ENCODE peak calls at places on chromosome 19, in eight cellular contexts. One of them, this sample, is unnamed.

GRCh38 chr19:27657271-27658051 is 1555.5 kb downstream of the UQCRFS1 start:
- DNase-seq in HFFc6: no peak
- DNase-seq in psoas muscle: no peak
- DNase-seq in RWPE1: no peak
- DNase-seq in epithelial cell of esophagus: peak
- DNase-seq in upper lobe of right lung: no peak
- DNase-seq in type B pancreatic cell: peak
- DNase-seq in cardiac muscle cell: no peak
- DNase-seq in this sample: no peak

GRCh38 chr19:3474015-3474414 is 6.3 kb downstream of the SMIM24 start:
- DNase-seq in HFFc6: no peak
- DNase-seq in psoas muscle: no peak
- DNase-seq in RWPE1: no peak
- DNase-seq in epithelial cell of esophagus: no peak
- DNase-seq in upper lobe of right lung: no peak
- DNase-seq in type B pancreatic cell: no peak
- DNase-seq in cardiac muscle cell: no peak
- DNase-seq in this sample: no peak

GRCh38 chr19:33246729-33247440 is 21.2 kb upstream of the SLC7A10 start:
- DNase-seq in HFFc6: no peak
- DNase-seq in psoas muscle: peak
- DNase-seq in RWPE1: no peak
- DNase-seq in epithelial cell of esophagus: peak
- DNase-seq in upper lobe of right lung: no peak
- DNase-seq in type B pancreatic cell: no peak
- DNase-seq in cardiac muscle cell: no peak
- DNase-seq in this sample: no peak

GRCh38 chr19:19551862-19552192 is 13.8 kb downstream of the CILP2 start:
- DNase-seq in HFFc6: no peak
- DNase-seq in psoas muscle: no peak
- DNase-seq in RWPE1: no peak
- DNase-seq in epithelial cell of esophagus: no peak
- DNase-seq in upper lobe of right lung: no peak
- DNase-seq in type B pancreatic cell: no peak
- DNase-seq in cardiac muscle cell: peak
- DNase-seq in this sample: no peak

GRCh38 chr19:44757735-44758505 is 9.4 kb downstream of the BCL3 start:
- DNase-seq in HFFc6: peak
- DNase-seq in psoas muscle: peak
- DNase-seq in RWPE1: no peak
- DNase-seq in epithelial cell of esophagus: no peak
- DNase-seq in upper lobe of right lung: peak
- DNase-seq in type B pancreatic cell: no peak
- DNase-seq in cardiac muscle cell: peak
- DNase-seq in this sample: no peak

GRCh38 chr19:5691205-5691929 is 1.3 kb downstream of the RPL36 start:
- DNase-seq in HFFc6: no peak
- DNase-seq in psoas muscle: peak
- DNase-seq in RWPE1: peak
- DNase-seq in epithelial cell of esophagus: peak
- DNase-seq in upper lobe of right lung: peak
- DNase-seq in type B pancreatic cell: no peak
- DNase-seq in cardiac muscle cell: peak
- DNase-seq in this sample: no peak

GRCh38 chr19:39084732-39085080 is 538 bp downstream of the ACP7 start:
- DNase-seq in HFFc6: no peak
- DNase-seq in psoas muscle: no peak
- DNase-seq in RWPE1: no peak
- DNase-seq in epithelial cell of esophagus: no peak
- DNase-seq in upper lobe of right lung: no peak
- DNase-seq in type B pancreatic cell: no peak
- DNase-seq in cardiac muscle cell: no peak
- DNase-seq in this sample: no peak

GRCh38 chr19:33736158-33736557 is 60.5 kb upstream of the KCTD15 start:
- DNase-seq in HFFc6: no peak
- DNase-seq in psoas muscle: no peak
- DNase-seq in RWPE1: no peak
- DNase-seq in epithelial cell of esophagus: no peak
- DNase-seq in upper lobe of right lung: peak
- DNase-seq in type B pancreatic cell: no peak
- DNase-seq in cardiac muscle cell: no peak
- DNase-seq in this sample: no peak

GRCh38 chr19:1170938-1171754 is 2.9 kb downstream of the SBNO2 start:
- DNase-seq in HFFc6: no peak
- DNase-seq in psoas muscle: peak
- DNase-seq in RWPE1: no peak
- DNase-seq in epithelial cell of esophagus: peak
- DNase-seq in upper lobe of right lung: peak
- DNase-seq in type B pancreatic cell: no peak
- DNase-seq in cardiac muscle cell: no peak
- DNase-seq in this sample: no peak

GRCh38 chr19:13451596-13451995 is 54.7 kb downstream of the CACNA1A start:
- DNase-seq in HFFc6: no peak
- DNase-seq in psoas muscle: no peak
- DNase-seq in RWPE1: no peak
- DNase-seq in epithelial cell of esophagus: no peak
- DNase-seq in upper lobe of right lung: no peak
- DNase-seq in type B pancreatic cell: no peak
- DNase-seq in cardiac muscle cell: no peak
- DNase-seq in this sample: no peak
- TF ChIP-seq CTCF in HFFc6: no peak
- TF ChIP-seq CTCF in psoas muscle: no peak
- TF ChIP-seq CTCF in RWPE1: no peak
- TF ChIP-seq CTCF in epithelial cell of esophagus: no peak
- TF ChIP-seq CTCF in upper lobe of right lung: no peak
- TF ChIP-seq CTCF in type B pancreatic cell: no peak
- TF ChIP-seq CTCF in cardiac muscle cell: no peak
- TF ChIP-seq CTCF in this sample: no peak

DNA sequence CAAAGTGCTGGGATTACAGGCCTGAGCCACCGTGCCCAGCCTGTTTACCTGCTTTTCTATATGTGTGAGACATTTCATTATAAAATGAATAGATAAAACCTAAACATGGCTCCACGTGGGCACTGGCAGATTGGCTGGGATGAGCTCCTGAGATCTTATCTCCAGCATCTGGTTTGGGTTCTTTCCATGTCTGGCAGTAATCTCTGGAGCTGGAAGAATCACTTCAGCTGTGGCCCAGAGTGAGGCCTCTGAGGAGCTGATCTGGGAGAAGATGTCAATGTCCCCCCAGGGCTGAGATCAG is 5.5 kb upstream of the SULT2A1 start:
- DNase-seq in HFFc6: no peak
- DNase-seq in psoas muscle: no peak
- DNase-seq in RWPE1: no peak
- DNase-seq in epithelial cell of esophagus: no peak
- DNase-seq in upper lobe of right lung: no peak
- DNase-seq in type B pancreatic cell: no peak
- DNase-seq in cardiac muscle cell: no peak
- DNase-seq in this sample: no peak
- TF ChIP-seq CTCF in HFFc6: no peak
- TF ChIP-seq CTCF in psoas muscle: no peak
- TF ChIP-seq CTCF in RWPE1: no peak
- TF ChIP-seq CTCF in epithelial cell of esophagus: no peak
- TF ChIP-seq CTCF in upper lobe of right lung: no peak
- TF ChIP-seq CTCF in type B pancreatic cell: no peak
- TF ChIP-seq CTCF in cardiac muscle cell: no peak
- TF ChIP-seq CTCF in this sample: no peak

DNA sequence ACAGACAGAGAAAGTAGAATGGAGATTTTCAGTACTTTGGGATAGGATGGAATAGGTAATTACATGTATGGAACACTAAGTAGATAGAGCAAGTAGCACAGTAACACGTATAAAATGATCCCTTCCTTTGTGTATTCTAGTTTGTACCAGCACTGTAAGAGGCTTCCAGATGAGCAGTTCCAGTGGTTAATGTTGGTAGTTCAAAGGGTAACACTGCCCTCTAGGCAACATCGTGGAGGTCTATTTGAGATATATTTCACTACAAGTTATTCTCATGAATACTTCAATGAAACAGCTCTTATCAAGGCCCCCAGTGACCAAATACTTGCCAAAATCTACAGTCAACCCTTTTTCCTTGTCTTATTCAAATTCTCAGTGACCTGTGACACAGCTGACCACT is 13.5 kb upstream of the ZNF563 start:
- DNase-seq in HFFc6: no peak
- DNase-seq in psoas muscle: no peak
- DNase-seq in RWPE1: no peak
- DNase-seq in epithelial cell of esophagus: no peak
- DNase-seq in upper lobe of right lung: no peak
- DNase-seq in type B pancreatic cell: no peak
- DNase-seq in cardiac muscle cell: no peak
- DNase-seq in this sample: no peak
- TF ChIP-seq CTCF in HFFc6: no peak
- TF ChIP-seq CTCF in psoas muscle: no peak
- TF ChIP-seq CTCF in RWPE1: no peak
- TF ChIP-seq CTCF in epithelial cell of esophagus: no peak
- TF ChIP-seq CTCF in upper lobe of right lung: no peak
- TF ChIP-seq CTCF in type B pancreatic cell: no peak
- TF ChIP-seq CTCF in cardiac muscle cell: no peak
- TF ChIP-seq CTCF in this sample: peak

GRCh38 chr19:12779162-12779993 is 4.0 kb upstream of the HOOK2 start:
- DNase-seq in HFFc6: no peak
- DNase-seq in psoas muscle: peak
- DNase-seq in RWPE1: no peak
- DNase-seq in epithelial cell of esophagus: no peak
- DNase-seq in upper lobe of right lung: no peak
- DNase-seq in type B pancreatic cell: no peak
- DNase-seq in cardiac muscle cell: peak
- DNase-seq in this sample: no peak
- TF ChIP-seq CTCF in HFFc6: peak
- TF ChIP-seq CTCF in psoas muscle: no peak
- TF ChIP-seq CTCF in RWPE1: no peak
- TF ChIP-seq CTCF in epithelial cell of esophagus: no peak
- TF ChIP-seq CTCF in upper lobe of right lung: no peak
- TF ChIP-seq CTCF in type B pancreatic cell: no peak
- TF ChIP-seq CTCF in cardiac muscle cell: no peak
- TF ChIP-seq CTCF in this sample: peak

DNA sequence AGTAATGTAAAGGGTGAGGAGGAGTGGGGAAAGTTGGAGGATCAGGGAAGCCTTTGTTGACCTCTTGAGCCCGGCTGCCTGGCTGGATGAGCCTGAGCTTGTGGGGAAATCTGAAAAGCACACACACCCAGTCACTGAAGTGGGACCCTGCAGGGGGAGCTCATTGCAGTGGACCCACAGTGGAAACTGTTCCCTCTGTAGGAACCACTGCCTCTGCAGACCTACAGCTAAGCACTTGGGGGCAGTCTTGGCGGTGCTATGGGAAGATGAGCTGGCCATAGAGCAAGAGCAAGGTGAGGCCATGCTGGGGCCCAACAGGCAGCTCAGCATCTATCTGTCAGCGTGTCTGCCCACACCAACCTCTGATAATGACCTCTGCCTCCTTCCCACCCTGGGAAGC is 294.8 kb downstream of the TSHZ3 start:
- DNase-seq in HFFc6: peak
- DNase-seq in psoas muscle: no peak
- DNase-seq in RWPE1: peak
- DNase-seq in epithelial cell of esophagus: peak
- DNase-seq in upper lobe of right lung: no peak
- DNase-seq in type B pancreatic cell: no peak
- DNase-seq in cardiac muscle cell: peak
- DNase-seq in this sample: no peak
- TF ChIP-seq CTCF in HFFc6: peak
- TF ChIP-seq CTCF in psoas muscle: peak
- TF ChIP-seq CTCF in RWPE1: no peak
- TF ChIP-seq CTCF in epithelial cell of esophagus: peak
- TF ChIP-seq CTCF in upper lobe of right lung: no peak
- TF ChIP-seq CTCF in type B pancreatic cell: peak
- TF ChIP-seq CTCF in cardiac muscle cell: peak
- TF ChIP-seq CTCF in this sample: no peak

GRCh38 chr19:14167013-14167593 is 30.7 kb upstream of the ASF1B start:
- DNase-seq in HFFc6: no peak
- DNase-seq in psoas muscle: no peak
- DNase-seq in RWPE1: no peak
- DNase-seq in epithelial cell of esophagus: no peak
- DNase-seq in upper lobe of right lung: no peak
- DNase-seq in type B pancreatic cell: no peak
- DNase-seq in cardiac muscle cell: no peak
- DNase-seq in this sample: no peak

GRCh38 chr19:14168259-14168972 is 32.0 kb upstream of the ASF1B start:
- DNase-seq in HFFc6: no peak
- DNase-seq in psoas muscle: no peak
- DNase-seq in RWPE1: no peak
- DNase-seq in epithelial cell of esophagus: no peak
- DNase-seq in upper lobe of right lung: no peak
- DNase-seq in type B pancreatic cell: no peak
- DNase-seq in cardiac muscle cell: no peak
- DNase-seq in this sample: no peak

GRCh38 chr19:14168993-14169392 is 32.6 kb upstream of the ASF1B start:
- DNase-seq in HFFc6: no peak
- DNase-seq in psoas muscle: no peak
- DNase-seq in RWPE1: no peak
- DNase-seq in epithelial cell of esophagus: no peak
- DNase-seq in upper lobe of right lung: no peak
- DNase-seq in type B pancreatic cell: no peak
- DNase-seq in cardiac muscle cell: no peak
- DNase-seq in this sample: no peak

GRCh38 chr19:14166448-14166847 is 30.1 kb upstream of the ASF1B start:
- DNase-seq in HFFc6: no peak
- DNase-seq in psoas muscle: no peak
- DNase-seq in RWPE1: no peak
- DNase-seq in epithelial cell of esophagus: no peak
- DNase-seq in upper lobe of right lung: no peak
- DNase-seq in type B pancreatic cell: no peak
- DNase-seq in cardiac muscle cell: no peak
- DNase-seq in this sample: no peak

DNA sequence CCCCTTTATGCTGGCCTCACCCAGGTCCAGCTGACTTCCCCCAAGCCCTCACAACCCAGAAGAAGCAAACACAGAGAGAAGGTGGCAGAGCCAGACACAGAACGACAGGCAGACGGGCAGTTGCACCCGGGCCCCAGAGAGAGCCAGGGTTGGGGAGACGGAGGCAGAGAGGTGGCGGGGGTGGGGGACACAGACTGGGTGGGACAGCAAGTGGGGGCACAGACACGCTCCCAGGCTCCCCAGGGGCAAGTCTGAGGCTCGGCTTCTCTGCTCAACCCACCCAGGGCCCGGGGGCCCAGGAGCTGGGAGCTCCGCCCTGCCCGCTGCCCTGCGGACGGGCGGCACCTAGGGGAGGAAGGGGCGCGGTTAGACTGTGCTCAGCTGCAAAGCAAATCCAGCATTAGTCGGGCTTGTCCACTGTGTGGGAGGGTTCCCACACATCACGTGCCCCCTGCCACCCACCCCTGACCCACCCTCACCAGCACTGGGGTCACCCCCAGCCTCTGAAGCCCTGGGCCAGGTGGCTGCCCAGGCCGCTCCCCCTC is 31.3 kb upstream of the ASF1B start:
- DNase-seq in HFFc6: no peak
- DNase-seq in psoas muscle: no peak
- DNase-seq in RWPE1: no peak
- DNase-seq in epithelial cell of esophagus: no peak
- DNase-seq in upper lobe of right lung: no peak
- DNase-seq in type B pancreatic cell: no peak
- DNase-seq in cardiac muscle cell: no peak
- DNase-seq in this sample: no peak
- TF ChIP-seq CTCF in HFFc6: no peak
- TF ChIP-seq CTCF in psoas muscle: no peak
- TF ChIP-seq CTCF in RWPE1: no peak
- TF ChIP-seq CTCF in epithelial cell of esophagus: no peak
- TF ChIP-seq CTCF in upper lobe of right lung: peak
- TF ChIP-seq CTCF in type B pancreatic cell: no peak
- TF ChIP-seq CTCF in cardiac muscle cell: no peak
- TF ChIP-seq CTCF in this sample: peak

GRCh38 chr19:4547303-4548237 is 7.7 kb upstream of the LRG1 start:
- DNase-seq in HFFc6: no peak
- DNase-seq in psoas muscle: no peak
- DNase-seq in RWPE1: no peak
- DNase-seq in epithelial cell of esophagus: peak
- DNase-seq in upper lobe of right lung: peak
- DNase-seq in type B pancreatic cell: no peak
- DNase-seq in cardiac muscle cell: peak
- DNase-seq in this sample: no peak
- TF ChIP-seq CTCF in HFFc6: peak
- TF ChIP-seq CTCF in psoas muscle: peak
- TF ChIP-seq CTCF in RWPE1: peak
- TF ChIP-seq CTCF in epithelial cell of esophagus: peak
- TF ChIP-seq CTCF in upper lobe of right lung: peak
- TF ChIP-seq CTCF in type B pancreatic cell: peak
- TF ChIP-seq CTCF in cardiac muscle cell: peak
- TF ChIP-seq CTCF in this sample: peak